ENCODE peak calls at places on chromosomes 2 and 18, in eight cellular contexts. One of them, this sample, is unnamed.

GRCh38 chr2:120600335-120600734 is 135.3 kb upstream of the GLI2 start:
- DNase-seq in H1: no peak
- DNase-seq in GM23338: no peak
- DNase-seq in endothelial cell of umbilical vein: no peak
- DNase-seq in sigmoid colon: no peak
- DNase-seq in K562: no peak
- DNase-seq in breast epithelium: no peak
- DNase-seq in suprapubic skin: no peak
- DNase-seq in this sample: no peak

GRCh38 chr2:60351802-60352201 is 201.7 kb downstream of the BCL11A start:
- DNase-seq in GM23338: no peak
- DNase-seq in breast epithelium: no peak
- DNase-seq in sigmoid colon: no peak
- DNase-seq in endothelial cell of umbilical vein: no peak
- DNase-seq in H1: peak; percentile 41
- DNase-seq in suprapubic skin: no peak
- DNase-seq in K562: no peak
- DNase-seq in this sample: no peak

GRCh38 chr2:41916177-41916576 is 131.6 kb upstream of the PKDCC start:
- DNase-seq in breast epithelium: no peak
- DNase-seq in suprapubic skin: no peak
- DNase-seq in endothelial cell of umbilical vein: no peak
- DNase-seq in GM23338: no peak
- DNase-seq in H1: no peak
- DNase-seq in K562: no peak
- DNase-seq in sigmoid colon: no peak
- DNase-seq in this sample: no peak

GRCh38 chr2:226674123-226674522 is 125.5 kb downstream of the IRS1 start:
- DNase-seq in endothelial cell of umbilical vein: no peak
- DNase-seq in sigmoid colon: no peak
- DNase-seq in H1: no peak
- DNase-seq in GM23338: no peak
- DNase-seq in suprapubic skin: no peak
- DNase-seq in breast epithelium: no peak
- DNase-seq in K562: no peak
- DNase-seq in this sample: no peak

GRCh38 chr2:100742884-100743283 is 77.1 kb upstream of the NPAS2 start:
- DNase-seq in K562: no peak
- DNase-seq in endothelial cell of umbilical vein: no peak
- DNase-seq in breast epithelium: no peak
- DNase-seq in sigmoid colon: no peak
- DNase-seq in suprapubic skin: no peak
- DNase-seq in H1: no peak
- DNase-seq in GM23338: no peak
- DNase-seq in this sample: no peak

GRCh38 chr2:7613831-7614230 is 696.6 kb downstream of the RNF144A start:
- DNase-seq in K562: no peak
- DNase-seq in breast epithelium: no peak
- DNase-seq in H1: no peak
- DNase-seq in endothelial cell of umbilical vein: no peak
- DNase-seq in GM23338: no peak
- DNase-seq in suprapubic skin: no peak
- DNase-seq in sigmoid colon: no peak
- DNase-seq in this sample: no peak

GRCh38 chr2:156437272-156437671 is 1.1 kb downstream of the GPD2 start:
- DNase-seq in suprapubic skin: peak; percentile 78
- DNase-seq in endothelial cell of umbilical vein: no peak
- DNase-seq in GM23338: no peak
- DNase-seq in sigmoid colon: peak; percentile 79
- DNase-seq in H1: no peak
- DNase-seq in breast epithelium: no peak
- DNase-seq in K562: no peak
- DNase-seq in this sample: peak; percentile 28

GRCh38 chr2:85243101-85244072 is 84.4 kb downstream of the TGOLN2 start:
- DNase-seq in endothelial cell of umbilical vein: peak; percentile 30
- DNase-seq in breast epithelium: peak; percentile 60
- DNase-seq in H1: peak; percentile 83
- DNase-seq in K562: peak; percentile 75
- DNase-seq in suprapubic skin: no peak
- DNase-seq in GM23338: peak; percentile 87
- DNase-seq in sigmoid colon: peak; percentile 76
- DNase-seq in this sample: peak; percentile 38

GRCh38 chr2:190267302-190267701 is 52.3 kb downstream of the HIBCH start:
- DNase-seq in K562: no peak
- DNase-seq in breast epithelium: no peak
- DNase-seq in endothelial cell of umbilical vein: peak; percentile 57
- DNase-seq in suprapubic skin: no peak
- DNase-seq in H1: no peak
- DNase-seq in sigmoid colon: no peak
- DNase-seq in GM23338: no peak
- DNase-seq in this sample: no peak

GRCh38 chr2:13066673-13067072 is 349.9 kb downstream of the TRIB2 start:
- DNase-seq in K562: no peak
- DNase-seq in suprapubic skin: no peak
- DNase-seq in breast epithelium: no peak
- DNase-seq in GM23338: no peak
- DNase-seq in H1: no peak
- DNase-seq in endothelial cell of umbilical vein: no peak
- DNase-seq in sigmoid colon: no peak
- DNase-seq in this sample: no peak

GRCh38 chr2:134231296-134231964 is 22.4 kb upstream of the MGAT5 start:
- DNase-seq in endothelial cell of umbilical vein: no peak
- DNase-seq in GM23338: no peak
- DNase-seq in sigmoid colon: no peak
- DNase-seq in suprapubic skin: no peak
- DNase-seq in breast epithelium: no peak
- DNase-seq in H1: no peak
- DNase-seq in K562: no peak
- DNase-seq in this sample: no peak

GRCh38 chr2:227655454-227655853 is 11.2 kb upstream of the SCYGR5 start:
- DNase-seq in endothelial cell of umbilical vein: peak; percentile 44
- DNase-seq in breast epithelium: no peak
- DNase-seq in GM23338: no peak
- DNase-seq in H1: no peak
- DNase-seq in K562: peak; percentile 6
- DNase-seq in suprapubic skin: no peak
- DNase-seq in sigmoid colon: no peak
- DNase-seq in this sample: no peak

GRCh38 chr18:37270046-37270665 is 295.4 kb downstream of the CELF4 start:
- DNase-seq in endothelial cell of umbilical vein: peak; percentile 38
- DNase-seq in GM23338: peak; percentile 85
- DNase-seq in suprapubic skin: no peak
- DNase-seq in H1: peak; percentile 85
- DNase-seq in K562: peak; percentile 67
- DNase-seq in breast epithelium: no peak
- DNase-seq in sigmoid colon: no peak
- DNase-seq in this sample: peak; percentile 50

GRCh38 chr2:105610444-105611327 is 134.0 kb upstream of the NCK2 start:
- DNase-seq in GM23338: no peak
- DNase-seq in endothelial cell of umbilical vein: no peak
- DNase-seq in breast epithelium: no peak
- DNase-seq in K562: no peak
- DNase-seq in sigmoid colon: no peak
- DNase-seq in suprapubic skin: no peak
- DNase-seq in H1: no peak
- DNase-seq in this sample: no peak

GRCh38 chr2:13005761-13006336 is 289.1 kb downstream of the TRIB2 start:
- DNase-seq in breast epithelium: no peak
- DNase-seq in H1: no peak
- DNase-seq in sigmoid colon: no peak
- DNase-seq in K562: no peak
- DNase-seq in endothelial cell of umbilical vein: peak; percentile 63
- DNase-seq in suprapubic skin: no peak
- DNase-seq in GM23338: no peak
- DNase-seq in this sample: no peak

GRCh38 chr2:8481463-8482009 is 200.3 kb upstream of the ID2 start:
- DNase-seq in GM23338: no peak
- DNase-seq in breast epithelium: peak; percentile 7
- DNase-seq in K562: no peak
- DNase-seq in suprapubic skin: no peak
- DNase-seq in H1: no peak
- DNase-seq in sigmoid colon: no peak
- DNase-seq in endothelial cell of umbilical vein: no peak
- DNase-seq in this sample: no peak

GRCh38 chr2:68774569-68775271 is 40.1 kb downstream of the ARHGAP25 start:
- DNase-seq in sigmoid colon: peak; percentile 74
- DNase-seq in K562: peak; percentile 65
- DNase-seq in endothelial cell of umbilical vein: peak; percentile 77
- DNase-seq in GM23338: no peak
- DNase-seq in suprapubic skin: no peak
- DNase-seq in breast epithelium: no peak
- DNase-seq in H1: no peak
- DNase-seq in this sample: peak; percentile 66

GRCh38 chr2:119431976-119432881 is 575 bp downstream of the TMEM37 start:
- DNase-seq in sigmoid colon: peak; percentile 77
- DNase-seq in GM23338: peak; percentile 57
- DNase-seq in suprapubic skin: peak; percentile 71
- DNase-seq in endothelial cell of umbilical vein: peak; percentile 37
- DNase-seq in breast epithelium: no peak
- DNase-seq in H1: peak; percentile 70
- DNase-seq in K562: no peak
- DNase-seq in this sample: peak; percentile 72

GRCh38 chr2:16707014-16707413 is 41.4 kb upstream of the CYRIA start:
- DNase-seq in GM23338: no peak
- DNase-seq in K562: no peak
- DNase-seq in sigmoid colon: no peak
- DNase-seq in suprapubic skin: no peak
- DNase-seq in breast epithelium: no peak
- DNase-seq in endothelial cell of umbilical vein: no peak
- DNase-seq in H1: no peak
- DNase-seq in this sample: no peak

GRCh38 chr2:14632133-14632936 is at the start of gene LRATD1:
- DNase-seq in endothelial cell of umbilical vein: peak; percentile 22
- DNase-seq in H1: peak; percentile 89
- DNase-seq in K562: peak; percentile 69
- DNase-seq in sigmoid colon: peak; percentile 93
- DNase-seq in suprapubic skin: peak; percentile 89
- DNase-seq in breast epithelium: peak; percentile 89
- DNase-seq in GM23338: peak; percentile 97
- DNase-seq in this sample: peak; percentile 94
- TF ChIP-seq POLR2AphosphoS5 in endothelial cell of umbilical vein: no peak
- TF ChIP-seq POLR2AphosphoS5 in H1: no peak
- TF ChIP-seq POLR2AphosphoS5 in K562: no peak
- TF ChIP-seq POLR2AphosphoS5 in sigmoid colon: peak; percentile 77
- TF ChIP-seq POLR2AphosphoS5 in suprapubic skin: no peak
- TF ChIP-seq POLR2AphosphoS5 in breast epithelium: peak; percentile 22
- TF ChIP-seq POLR2AphosphoS5 in GM23338: peak; percentile 82
- TF ChIP-seq POLR2AphosphoS5 in this sample: peak; percentile 97

GRCh38 chr2:148302526-148302925 is 281.6 kb downstream of the MBD5 start:
- DNase-seq in endothelial cell of umbilical vein: no peak
- DNase-seq in suprapubic skin: no peak
- DNase-seq in H1: no peak
- DNase-seq in breast epithelium: no peak
- DNase-seq in K562: no peak
- DNase-seq in sigmoid colon: no peak
- DNase-seq in GM23338: no peak
- DNase-seq in this sample: no peak
- H3K4me3 ChIP-seq in endothelial cell of umbilical vein: no peak overlapping the region
- H3K4me3 ChIP-seq in suprapubic skin: no peak overlapping the region
- H3K4me3 ChIP-seq in H1: no peak overlapping the region
- H3K4me3 ChIP-seq in breast epithelium: no peak overlapping the region
- H3K4me3 ChIP-seq in K562: no peak overlapping the region
- H3K4me3 ChIP-seq in sigmoid colon: no peak overlapping the region
- H3K4me3 ChIP-seq in GM23338: no peak overlapping the region
- H3K4me3 ChIP-seq in this sample: no peak overlapping the region

GRCh38 chr2:24050041-24050655 is 607 bp downstream of the FKBP1B start:
- DNase-seq in H1: peak; percentile 76
- DNase-seq in GM23338: peak; percentile 64
- DNase-seq in K562: no peak
- DNase-seq in suprapubic skin: peak; percentile 69
- DNase-seq in breast epithelium: no peak
- DNase-seq in endothelial cell of umbilical vein: peak; percentile 21
- DNase-seq in sigmoid colon: peak; percentile 70
- DNase-seq in this sample: peak; percentile 30

GRCh38 chr2:24048662-24049484 is 668 bp upstream of the FKBP1B start:
- DNase-seq in sigmoid colon: no peak
- DNase-seq in GM23338: peak; percentile 32
- DNase-seq in breast epithelium: no peak
- DNase-seq in endothelial cell of umbilical vein: no peak
- DNase-seq in K562: no peak
- DNase-seq in H1: no peak
- DNase-seq in suprapubic skin: no peak
- DNase-seq in this sample: no peak

GRCh38 chr2:24051833-24052232 is 2.3 kb downstream of the FKBP1B start:
- DNase-seq in GM23338: no peak
- DNase-seq in sigmoid colon: no peak
- DNase-seq in H1: no peak
- DNase-seq in K562: no peak
- DNase-seq in endothelial cell of umbilical vein: no peak
- DNase-seq in breast epithelium: no peak
- DNase-seq in suprapubic skin: no peak
- DNase-seq in this sample: no peak

GRCh38 chr2:24047703-24048033 is 477 bp upstream of the WDCP start:
- DNase-seq in GM23338: peak; percentile 40
- DNase-seq in breast epithelium: no peak
- DNase-seq in sigmoid colon: no peak
- DNase-seq in endothelial cell of umbilical vein: no peak
- DNase-seq in H1: peak; percentile 70
- DNase-seq in K562: no peak
- DNase-seq in suprapubic skin: no peak
- DNase-seq in this sample: no peak

GRCh38 chr2:24049485-24050021 is at the start of gene FKBP1B:
- DNase-seq in GM23338: peak; percentile 91
- DNase-seq in breast epithelium: no peak
- DNase-seq in suprapubic skin: peak; percentile 75
- DNase-seq in sigmoid colon: peak; percentile 72
- DNase-seq in endothelial cell of umbilical vein: peak; percentile 47
- DNase-seq in K562: peak; percentile 94
- DNase-seq in H1: peak; percentile 89
- DNase-seq in this sample: peak; percentile 80
- TF ChIP-seq POLR2AphosphoS5 in GM23338: peak; percentile 96
- TF ChIP-seq POLR2AphosphoS5 in breast epithelium: no peak
- TF ChIP-seq POLR2AphosphoS5 in suprapubic skin: no peak
- TF ChIP-seq POLR2AphosphoS5 in sigmoid colon: no peak
- TF ChIP-seq POLR2AphosphoS5 in endothelial cell of umbilical vein: peak; percentile 38
- TF ChIP-seq POLR2AphosphoS5 in K562: no peak
- TF ChIP-seq POLR2AphosphoS5 in H1: peak; percentile 54
- TF ChIP-seq POLR2AphosphoS5 in this sample: peak; percentile 78

DNA sequence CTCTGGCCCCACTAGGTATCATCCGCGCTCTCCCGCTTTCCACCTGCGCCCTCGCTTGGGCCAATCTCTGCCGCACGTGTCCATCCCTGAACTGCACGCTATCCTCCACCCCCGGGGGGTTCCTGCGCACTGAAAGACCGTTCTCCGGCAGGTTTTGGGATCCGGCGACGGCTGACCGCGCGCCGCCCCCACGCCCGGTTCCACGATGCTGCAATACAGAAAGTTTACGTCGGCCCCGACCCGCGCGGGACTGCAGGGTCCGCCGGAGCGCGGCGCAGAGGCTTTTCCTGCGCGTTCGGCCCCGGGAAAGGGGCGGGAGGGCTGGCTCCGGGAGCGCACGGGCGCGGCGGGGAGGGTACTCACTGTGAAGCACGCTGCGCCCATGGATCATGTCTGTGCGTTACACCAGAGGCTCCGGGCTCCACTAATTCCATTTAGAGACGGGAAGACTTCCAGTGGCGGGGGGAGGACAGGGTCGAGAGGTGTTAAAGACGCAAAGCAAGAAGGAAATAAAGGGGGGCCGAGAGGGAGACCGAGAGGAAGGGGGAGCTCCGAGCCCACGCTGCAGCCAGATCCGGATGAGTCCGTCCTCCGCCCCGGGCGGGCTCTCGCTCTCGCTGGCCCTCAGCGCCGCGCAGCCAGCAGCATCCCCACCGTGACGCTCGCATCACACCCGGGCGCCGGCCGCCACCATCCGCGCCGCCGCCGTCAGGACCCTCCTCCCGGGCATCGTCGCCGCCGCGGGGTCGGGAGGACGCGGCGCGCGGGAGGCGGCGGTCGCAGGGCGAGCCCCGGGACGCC is 686 bp downstream of the NETO1 start:
- DNase-seq in GM23338: peak; percentile 60
- DNase-seq in K562: no peak
- DNase-seq in sigmoid colon: no peak
- DNase-seq in endothelial cell of umbilical vein: no peak
- DNase-seq in suprapubic skin: no peak
- DNase-seq in H1: peak; percentile 73
- DNase-seq in breast epithelium: no peak
- DNase-seq in this sample: no peak
- H3K4me3 ChIP-seq in GM23338: peak overlapping the region; percentile 89
- H3K4me3 ChIP-seq in K562: no peak overlapping the region
- H3K4me3 ChIP-seq in sigmoid colon: no peak overlapping the region
- H3K4me3 ChIP-seq in endothelial cell of umbilical vein: no peak overlapping the region
- H3K4me3 ChIP-seq in suprapubic skin: peak overlapping the region; percentile 40
- H3K4me3 ChIP-seq in H1: peak overlapping the region; percentile 96
- H3K4me3 ChIP-seq in breast epithelium: peak overlapping the region; percentile 63
- H3K4me3 ChIP-seq in this sample: peak overlapping the region; percentile 26